ENCODE peak calls at places on chromosomes 13 and 19, in nine cellular contexts. L is uterus; X is fibroblast of mammary gland; W is cardiac fibroblast; V is foreskin fibroblast; H is tibial artery; G is effector memory CD4-positive, alpha-beta T cell; O is colonic mucosa; N is NT2/D1. S is an unnamed sample.

GRCh38 chr13:104473936-104474335 is 1407.7 kb upstream of the SLC10A2 start:
- DNase-seq in L (no peak), X (no peak), W (no peak), V (no peak), H (no peak), G (no peak), O (no peak), N (no peak), S (no peak)

GRCh38 chr13:90591927-90592268 is 755.6 kb upstream of the MIR17HG start:
- DNase-seq in L (no peak), X (no peak), W (peak), V (no peak), H (no peak), G (no peak), O (no peak), N (peak), S (peak)

GRCh38 chr19:51702103-51702753 is 9.1 kb downstream of the SPACA6 start:
- DNase-seq in L (peak), X (peak), W (peak), V (peak), H (peak), G (peak), O (peak), N (no peak), S (no peak)

GRCh38 chr13:62234780-62235530 is 819.3 kb upstream of the PCDH20 start:
- DNase-seq in L (no peak), X (no peak), W (no peak), V (no peak), H (no peak), G (no peak), O (no peak), N (no peak), S (no peak)

GRCh38 chr13:100300708-100301107 is 211.8 kb downstream of the PCCA start:
- DNase-seq in L (no peak), X (no peak), W (no peak), V (no peak), H (no peak), G (no peak), O (no peak), N (no peak), S (no peak)

GRCh38 chr13:77828815-77829214 is 89.8 kb downstream of the EDNRB start:
- DNase-seq in L (no peak), X (no peak), W (no peak), V (no peak), H (no peak), G (no peak), O (no peak), N (no peak), S (no peak)

GRCh38 chr13:32503727-32504126 is 34.9 kb downstream of the N4BP2L2 start:
- DNase-seq in L (no peak), X (no peak), W (peak), V (no peak), H (no peak), G (no peak), O (no peak), N (no peak), S (no peak)

GRCh38 chr13:35293579-35293978 is 182.9 kb downstream of the MAB21L1 start:
- DNase-seq in L (no peak), X (no peak), W (no peak), V (no peak), H (no peak), G (no peak), O (no peak), N (no peak), S (no peak)

GRCh38 chr19:55467236-55468053 is 2.9 kb upstream of the C19orf85 start:
- DNase-seq in L (peak), X (peak), W (peak), V (peak), H (peak), G (peak), O (peak), N (no peak), S (no peak)

GRCh38 chr13:74062933-74063332 is 71.3 kb downstream of the KLF12 start:
- DNase-seq in L (peak), X (peak), W (peak), V (peak), H (peak), G (no peak), O (peak), N (no peak), S (peak)

GRCh38 chr13:80132741-80133601 is 208.0 kb downstream of the SPRY2 start:
- DNase-seq in L (peak), X (peak), W (peak), V (peak), H (peak), G (no peak), O (peak), N (no peak), S (no peak)

GRCh38 chr19:4568884-4569283 is 9.4 kb upstream of the SEMA6B start:
- DNase-seq in L (no peak), X (no peak), W (no peak), V (no peak), H (no peak), G (no peak), O (no peak), N (no peak), S (no peak)

GRCh38 chr13:110559986-110560385 is 1.5 kb downstream of the RAB20 start:
- DNase-seq in L (no peak), X (no peak), W (no peak), V (no peak), H (no peak), G (no peak), O (no peak), N (no peak), S (no peak)

GRCh38 chr13:46386996-46387851 is at the start of gene RUBCNL:
- DNase-seq in L (peak), X (peak), W (no peak), V (peak), H (no peak), G (no peak), O (peak), N (no peak), S (no peak)

GRCh38 chr13:95641291-95641811 is 3.2 kb downstream of the DZIP1 start:
- DNase-seq in L (peak), X (peak), W (peak), V (peak), H (no peak), G (no peak), O (no peak), N (no peak), S (no peak)

GRCh38 chr13:113562085-113562749 is 22.3 kb upstream of the TFDP1 start:
- DNase-seq in L (peak), X (peak), W (peak), V (peak), H (no peak), G (no peak), O (peak), N (peak), S (peak)

GRCh38 chr13:75764251-75764650 is 128.1 kb downstream of the LMO7 start:
- DNase-seq in L (no peak), X (no peak), W (no peak), V (no peak), H (no peak), G (no peak), O (no peak), N (no peak), S (no peak)

GRCh38 chr19:38035515-38036495 is 128.8 kb downstream of the SIPA1L3 start:
- DNase-seq in L (no peak), X (peak), W (peak), V (peak), H (no peak), G (no peak), O (no peak), N (no peak), S (no peak)

GRCh38 chr13:101144808-101145419 is 271.4 kb downstream of the NALCN start:
- DNase-seq in L (no peak), X (peak), W (peak), V (peak), H (no peak), G (no peak), O (no peak), N (peak), S (peak)

GRCh38 chr13:38530492-38530891 is 156.4 kb upstream of the FREM2 start:
- DNase-seq in L (no peak), X (peak), W (peak), V (peak), H (no peak), G (no peak), O (no peak), N (no peak), S (no peak)

GRCh38 chr13:71964491-71965108 is 97.6 kb upstream of the DACH1 start:
- DNase-seq in L (no peak), X (no peak), W (no peak), V (no peak), H (no peak), G (no peak), O (no peak), N (no peak), S (no peak)

GRCh38 chr19:54319049-54319448 is 6.1 kb upstream of the LILRA5 start:
- DNase-seq in L (no peak), X (no peak), W (no peak), V (no peak), H (no peak), G (no peak), O (no peak), N (no peak), S (no peak)

GRCh38 chr19:23505738-23506137 is 110.5 kb upstream of the ZNF91 start:
- DNase-seq in L (no peak), X (no peak), W (no peak), V (no peak), H (no peak), G (no peak), O (no peak), N (no peak), S (no peak)

GRCh38 chr19:44653343-44653742 is 9.6 kb downstream of the PVR start:
- DNase-seq in L (no peak), X (no peak), W (no peak), V (no peak), H (no peak), G (no peak), O (no peak), N (no peak), S (no peak)

GRCh38 chr19:55986487-55986886 is at the start of gene NLRP5:
- DNase-seq in L (no peak), X (no peak), W (no peak), V (no peak), H (no peak), G (no peak), O (no peak), N (no peak), S (no peak)

GRCh38 chr13:34847751-34848150 is 94.3 kb upstream of the NBEA start:
- DNase-seq in L (no peak), X (no peak), W (no peak), V (no peak), H (no peak), G (no peak), O (no peak), N (no peak), S (no peak)

GRCh38 chr13:27177852-27178251 is 6.2 kb upstream of the USP12 start:
- DNase-seq in L (no peak), X (no peak), W (no peak), V (no peak), H (no peak), G (no peak), O (peak), N (no peak), S (no peak)

GRCh38 chr13:98466634-98467236 is 110.2 kb downstream of the STK24 start:
- DNase-seq in L (no peak), X (peak), W (peak), V (peak), H (no peak), G (peak), O (no peak), N (no peak), S (no peak)

GRCh38 chr19:7267792-7268736 is 26.1 kb downstream of the INSR start:
- DNase-seq in L (no peak), X (no peak), W (no peak), V (no peak), H (no peak), G (no peak), O (peak), N (no peak), S (no peak)

GRCh38 chr13:46668302-46668720 is 115.3 kb downstream of the LRCH1 start:
- DNase-seq in L (peak), X (peak), W (peak), V (peak), H (peak), G (no peak), O (peak), N (no peak), S (no peak)

GRCh38 chr19:43739836-43740235 is 14.9 kb downstream of the SMG9 start:
- DNase-seq in L (no peak), X (no peak), W (no peak), V (no peak), H (no peak), G (no peak), O (peak), N (no peak), S (no peak)

GRCh38 chr19:33477781-33478180 is 43.8 kb downstream of the PEPD start:
- DNase-seq in L (no peak), X (no peak), W (no peak), V (no peak), H (no peak), G (no peak), O (no peak), N (no peak), S (no peak)

GRCh38 chr19:45403781-45404556 is 900 bp downstream of the PPP1R13L start:
- DNase-seq in L (peak), X (no peak), W (no peak), V (peak), H (peak), G (peak), O (peak), N (no peak), S (peak)

GRCh38 chr19:19062454-19063182 is 1.2 kb upstream of the SLC25A42 start:
- DNase-seq in L (no peak), X (peak), W (no peak), V (peak), H (no peak), G (no peak), O (no peak), N (no peak), S (no peak)

GRCh38 chr13:30872685-30873443 is 33.2 kb upstream of the MEDAG start:
- DNase-seq in L (peak), X (peak), W (peak), V (peak), H (peak), G (no peak), O (no peak), N (peak), S (no peak)

GRCh38 chr13:99468971-99469545 is 32.2 kb upstream of the TM9SF2 start:
- DNase-seq in L (no peak), X (peak), W (no peak), V (peak), H (no peak), G (no peak), O (no peak), N (peak), S (no peak)

GRCh38 chr13:36395280-36395679 is 37.0 kb upstream of the CCNA1 start:
- DNase-seq in L (no peak), X (peak), W (peak), V (peak), H (no peak), G (no peak), O (no peak), N (no peak), S (peak)

GRCh38 chr19:14371321-14371821 is 9.9 kb upstream of the ADGRE5 start:
- DNase-seq in L (peak), X (no peak), W (no peak), V (no peak), H (no peak), G (no peak), O (no peak), N (no peak), S (no peak)

GRCh38 chr19:14378890-14379289 is 2.4 kb upstream of the ADGRE5 start:
- DNase-seq in L (no peak), X (no peak), W (no peak), V (no peak), H (no peak), G (no peak), O (no peak), N (no peak), S (no peak)

GRCh38 chr19:14375055-14375581 is 6.1 kb upstream of the ADGRE5 start:
- DNase-seq in L (no peak), X (no peak), W (no peak), V (no peak), H (no peak), G (peak), O (no peak), N (no peak), S (no peak)

GRCh38 chr19:14370169-14370998 is 10.9 kb upstream of the ADGRE5 start:
- DNase-seq in L (no peak), X (no peak), W (no peak), V (no peak), H (no peak), G (peak), O (no peak), N (no peak), S (no peak)

DNA sequence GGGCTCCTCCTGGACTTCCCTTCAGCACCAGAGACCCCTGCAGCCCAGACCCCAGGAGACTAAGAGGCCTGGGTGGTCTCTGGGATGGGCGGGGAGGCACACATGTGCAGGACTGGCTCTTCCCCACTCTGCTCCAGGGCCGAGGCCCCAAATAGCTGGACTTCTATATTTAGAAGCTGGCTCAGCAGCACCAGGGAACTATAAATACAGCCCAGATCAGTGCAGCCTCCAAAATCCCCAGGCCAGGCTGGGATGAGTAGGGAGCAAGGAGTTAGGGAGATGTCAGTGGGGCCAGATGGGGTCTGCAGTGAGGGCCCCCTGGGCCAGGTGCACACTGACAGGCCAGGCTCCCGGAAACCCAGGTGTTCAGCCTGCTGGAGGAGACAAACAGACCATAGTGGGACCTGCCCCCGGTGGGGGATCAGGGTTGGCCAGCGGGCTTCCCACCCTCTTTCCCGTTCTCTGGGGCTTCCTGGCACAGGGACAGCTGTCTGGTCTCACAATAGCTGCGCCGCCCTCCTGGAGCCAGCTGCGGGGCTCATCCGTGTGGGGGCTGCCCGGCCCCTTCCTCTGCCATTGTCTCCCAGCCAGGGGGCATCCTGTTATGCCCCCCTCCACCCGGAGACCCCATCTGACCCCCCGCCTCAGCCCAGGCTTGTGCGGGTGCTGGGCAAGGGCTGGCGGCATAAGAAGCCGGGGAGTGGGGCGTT is 5.5 kb upstream of the ADGRE5 start:
- DNase-seq in L (peak), X (no peak), W (peak), V (peak), H (peak), G (no peak), O (no peak), N (no peak), S (no peak)
- H3K4me3 ChIP-seq in L (no peak), X (no peak), W (no peak), V (no peak), H (peak), G (peak), O (no peak), N (no peak), S (no peak)

DNA sequence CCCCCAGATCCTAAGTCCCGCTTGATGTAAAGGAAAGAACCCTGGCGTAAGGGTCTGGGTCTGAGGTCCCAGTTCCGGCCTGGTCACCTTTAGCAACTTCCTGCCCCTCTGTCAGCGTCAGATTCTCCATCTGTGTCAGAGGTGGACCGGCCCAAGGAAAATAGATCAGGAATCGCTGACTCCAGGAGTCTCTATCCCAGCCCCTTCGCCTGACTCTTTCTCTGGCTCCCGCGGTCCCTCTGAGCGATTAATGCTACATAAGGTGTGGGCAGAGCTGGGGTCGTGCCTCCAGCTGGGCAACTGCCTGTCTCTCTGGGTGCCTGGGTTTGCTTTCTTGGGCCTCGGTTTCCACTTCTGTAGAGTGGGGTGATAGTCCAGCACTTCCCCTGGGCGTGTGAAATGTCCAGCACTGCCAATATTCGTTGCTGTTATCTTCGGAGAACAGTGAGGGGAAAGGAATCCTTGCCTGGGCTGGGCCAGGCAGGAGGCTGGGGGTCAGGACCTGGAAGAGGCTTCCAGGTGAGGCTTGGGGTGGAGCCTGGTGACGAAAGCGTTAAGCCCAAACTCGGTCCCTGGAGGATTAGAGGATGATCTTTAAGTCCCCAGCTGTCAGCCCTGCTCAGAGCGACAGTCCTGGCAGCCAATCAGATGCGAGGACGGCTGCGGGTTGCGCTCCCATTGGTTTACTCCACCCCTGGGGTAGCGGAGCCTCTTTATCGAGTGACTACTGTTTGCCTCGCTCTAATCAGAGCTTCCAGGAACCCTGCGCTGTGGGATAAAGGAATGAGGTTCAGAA is 767 bp downstream of the ABCA7 start:
- DNase-seq in L (peak), X (peak), W (peak), V (peak), H (peak), G (peak), O (peak), N (peak), S (peak)
- H3K4me3 ChIP-seq in L (peak), X (peak), W (peak), V (peak), H (peak), G (peak), O (peak), N (peak), S (peak)

DNA sequence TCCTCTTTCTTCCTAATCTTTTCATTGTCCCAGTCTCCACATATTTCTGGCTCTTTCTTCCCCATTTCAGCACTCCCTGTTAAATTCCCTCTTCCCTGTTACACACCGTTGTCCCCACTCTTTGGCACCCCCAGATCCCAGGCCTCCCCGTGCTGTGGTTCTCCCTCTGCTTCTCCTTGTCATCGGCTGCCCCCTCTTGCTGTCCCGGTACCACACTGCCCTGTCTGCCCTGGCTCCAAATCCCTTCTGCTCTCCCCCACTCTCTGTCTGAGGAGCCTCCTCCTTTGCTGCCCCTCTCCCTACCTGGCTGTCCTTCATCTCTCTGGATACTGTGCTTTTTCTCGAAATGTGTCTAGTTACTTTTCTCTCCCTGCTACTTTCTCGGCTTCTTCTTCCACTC is 978 bp downstream of the ZNF415 start:
- DNase-seq in L (no peak), X (no peak), W (no peak), V (no peak), H (no peak), G (no peak), O (no peak), N (no peak), S (no peak)
- H3K4me3 ChIP-seq in L (peak), X (peak), W (no peak), V (peak), H (peak), G (peak), O (peak), N (peak), S (no peak)

GRCh38 chr13:48448963-48449614 is 36.2 kb upstream of the LPAR6 start:
- DNase-seq in L (no peak), X (peak), W (peak), V (peak), H (no peak), G (no peak), O (no peak), N (no peak), S (no peak)

GRCh38 chr13:48448285-48448962 is 35.5 kb upstream of the LPAR6 start:
- DNase-seq in L (no peak), X (no peak), W (no peak), V (peak), H (no peak), G (no peak), O (no peak), N (no peak), S (no peak)

GRCh38 chr13:48446454-48446853 is 33.5 kb upstream of the LPAR6 start:
- DNase-seq in L (no peak), X (peak), W (peak), V (peak), H (no peak), G (no peak), O (no peak), N (no peak), S (no peak)

DNA sequence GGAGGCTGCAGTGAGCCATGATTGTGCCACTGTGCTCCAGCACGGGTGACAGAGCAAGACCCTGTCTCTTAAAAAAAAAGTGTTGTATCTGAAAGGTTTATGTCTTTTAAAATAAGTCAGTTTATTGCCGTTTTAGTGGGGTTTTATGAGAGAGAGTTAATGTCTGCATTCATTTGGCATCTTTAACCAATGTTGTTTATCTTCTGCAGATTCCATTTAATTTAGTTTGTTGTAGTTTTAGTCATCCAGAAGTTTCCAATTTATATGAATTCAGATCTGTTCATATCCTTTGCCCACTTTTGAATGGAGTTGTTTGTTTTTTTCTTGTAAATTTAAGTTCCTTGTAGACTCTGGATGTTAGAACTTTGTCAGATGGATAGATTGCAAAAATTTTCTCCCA is 36.7 kb upstream of the LPAR6 start:
- DNase-seq in L (no peak), X (peak), W (no peak), V (peak), H (no peak), G (no peak), O (no peak), N (no peak), S (no peak)
- H3K4me3 ChIP-seq in L (no peak), X (no peak), W (no peak), V (no peak), H (no peak), G (no peak), O (no peak), N (no peak), S (no peak)